ENCODE peak calls at places on chromosomes 7 and 10, in four cellular contexts. Q, L, R and F are unnamed samples.

GRCh38 chr7:49770838-49771237 is 2.6 kb upstream of the VWC2 start:
- DNase-seq in L (no peak), R (no peak), Q (no peak), F (no peak)

GRCh38 chr10:93600861-93601773 is at the start of gene RBP4:
- DNase-seq in R (peak; percentile 78), Q (no peak), L (no peak), F (no peak)

GRCh38 chr7:96794063-96794462 is 84.4 kb upstream of the SEM1 start:
- DNase-seq in R (no peak), Q (no peak), L (no peak), F (no peak)

GRCh38 chr10:79104264-79104954 is 35.6 kb downstream of the ZMIZ1 start:
- DNase-seq in L (no peak), Q (no peak), R (no peak), F (no peak)

GRCh38 chr7:138105216-138105615 is 29.0 kb downstream of the AKR1D1 start:
- DNase-seq in L (no peak), Q (no peak), R (no peak), F (no peak)

GRCh38 chr10:67697646-67698245 is 1.8 kb upstream of the CTNNA3 start:
- DNase-seq in L (no peak), Q (peak; percentile 41), R (peak; percentile 37), F (peak; percentile 22)

GRCh38 chr10:124697837-124698559 is 46.2 kb downstream of the FAM53B start:
- DNase-seq in L (no peak), Q (no peak), R (no peak), F (no peak)

GRCh38 chr7:41134242-41134872 is 568.5 kb downstream of the INHBA start:
- DNase-seq in L (no peak), Q (no peak), R (no peak), F (no peak)

GRCh38 chr10:69801094-69801433 is 642 bp upstream of the COL13A1 start:
- DNase-seq in Q (peak; percentile 60), L (no peak), R (peak; percentile 10), F (peak; percentile 56)

GRCh38 chr10:124245191-124245590 is 151.8 kb upstream of the CHST15 start:
- DNase-seq in R (no peak), L (no peak), Q (no peak), F (no peak)

GRCh38 chr7:105776068-105776790 is 100.2 kb downstream of the ATXN7L1 start:
- DNase-seq in L (peak; percentile 96), Q (peak; percentile 94), R (peak; percentile 90), F (peak; percentile 42)

GRCh38 chr7:142943706-142944268 is 4.5 kb downstream of the LLCFC1 start:
- DNase-seq in R (no peak), Q (no peak), L (no peak), F (no peak)

GRCh38 chr7:13848576-13849527 is 140.6 kb downstream of the ETV1 start:
- DNase-seq in R (no peak), L (no peak), Q (no peak), F (no peak)

GRCh38 chr7:2701832-2702593 is 14.0 kb downstream of the AMZ1 start:
- DNase-seq in Q (no peak), R (no peak), L (no peak), F (no peak)

GRCh38 chr7:159246702-159247480 is 102.2 kb upstream of the VIPR2 start:
- DNase-seq in Q (no peak), R (no peak), L (no peak), F (no peak)
- TF ChIP-seq EZH2 in Q (no peak), R (no peak), L (no peak), F (no peak)

GRCh38 chr10:32877915-32878314 is 80.1 kb downstream of the ITGB1 start:
- DNase-seq in Q (no peak), R (no peak), L (no peak), F (no peak)
- TF ChIP-seq SRF in Q (no peak), R (no peak), L (no peak), F (no peak)

DNA sequence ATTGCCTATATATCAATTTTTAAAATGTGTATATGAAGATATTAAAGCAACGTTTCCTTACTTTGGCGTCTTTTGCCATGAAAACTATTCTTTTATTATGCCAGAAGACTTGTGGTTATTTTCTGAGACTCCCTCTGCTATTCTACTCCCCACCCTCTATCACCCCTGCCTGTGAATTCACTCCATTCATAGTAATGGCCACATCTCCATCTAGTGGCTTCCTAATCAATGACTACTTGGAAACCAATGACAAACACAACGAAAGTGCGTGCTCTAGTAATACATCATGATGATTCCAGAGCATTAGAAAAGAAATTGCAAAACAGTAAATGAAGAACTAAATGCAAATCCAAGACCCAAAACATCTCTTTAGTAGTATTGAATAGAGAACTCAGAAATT is 186.7 kb upstream of the HGF start:
- DNase-seq in R (peak; percentile 39), Q (peak; percentile 47), L (no peak), F (peak; percentile 1)
- TF ChIP-seq FOSL1 in R (no peak), Q (no peak), L (no peak), F (no peak)

GRCh38 chr7:128242661-128243060 is 1.6 kb downstream of the LEP start:
- DNase-seq in R (no peak), L (no peak), Q (no peak), F (no peak)

GRCh38 chr7:128236924-128237586 is 4.0 kb upstream of the LEP start:
- DNase-seq in Q (no peak), L (no peak), R (peak; percentile 56), F (no peak)

GRCh38 chr7:128244861-128245260 is 3.8 kb downstream of the LEP start:
- DNase-seq in R (no peak), Q (no peak), L (no peak), F (no peak)

GRCh38 chr7:128243273-128243672 is 2.2 kb downstream of the LEP start:
- DNase-seq in L (no peak), Q (no peak), R (no peak), F (no peak)

DNA sequence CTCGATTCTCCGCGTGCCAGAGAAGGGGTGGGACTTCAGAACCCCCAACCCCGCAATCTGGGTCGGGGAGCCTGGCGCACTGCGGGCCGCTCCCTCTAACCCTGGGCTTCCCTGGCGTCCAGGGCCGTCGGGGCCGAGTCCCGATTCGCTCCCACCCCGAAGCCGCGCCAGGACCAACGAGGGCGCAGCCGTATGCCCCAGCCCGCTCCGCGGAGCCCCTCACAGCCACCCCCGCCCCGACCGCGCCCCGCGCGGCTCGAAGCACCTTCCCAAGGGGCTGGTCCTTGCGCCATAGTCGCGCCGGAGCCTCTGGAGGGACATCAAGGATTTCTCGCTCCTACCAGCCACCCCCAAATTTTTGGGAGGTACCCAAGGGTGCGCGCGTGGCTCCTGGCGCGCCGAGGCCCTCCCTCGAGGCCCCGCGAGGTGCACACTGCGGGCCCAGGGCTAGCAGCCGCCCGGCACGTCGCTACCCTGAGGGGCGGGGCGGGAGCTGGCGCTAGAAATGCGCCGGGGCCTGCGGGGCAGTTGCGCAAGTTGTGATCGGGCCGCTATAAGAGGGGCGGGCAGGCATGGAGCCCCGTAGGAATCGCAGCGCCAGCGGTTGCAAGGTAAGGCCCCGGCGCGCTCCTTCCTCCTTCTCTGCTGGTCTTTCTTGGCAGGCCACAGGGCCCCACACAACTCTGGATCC is at the start of gene LEP:
- DNase-seq in R (no peak), L (no peak), Q (no peak), F (no peak)
- TF ChIP-seq EZH2 in R (no peak), L (no peak), Q (no peak), F (no peak)

DNA sequence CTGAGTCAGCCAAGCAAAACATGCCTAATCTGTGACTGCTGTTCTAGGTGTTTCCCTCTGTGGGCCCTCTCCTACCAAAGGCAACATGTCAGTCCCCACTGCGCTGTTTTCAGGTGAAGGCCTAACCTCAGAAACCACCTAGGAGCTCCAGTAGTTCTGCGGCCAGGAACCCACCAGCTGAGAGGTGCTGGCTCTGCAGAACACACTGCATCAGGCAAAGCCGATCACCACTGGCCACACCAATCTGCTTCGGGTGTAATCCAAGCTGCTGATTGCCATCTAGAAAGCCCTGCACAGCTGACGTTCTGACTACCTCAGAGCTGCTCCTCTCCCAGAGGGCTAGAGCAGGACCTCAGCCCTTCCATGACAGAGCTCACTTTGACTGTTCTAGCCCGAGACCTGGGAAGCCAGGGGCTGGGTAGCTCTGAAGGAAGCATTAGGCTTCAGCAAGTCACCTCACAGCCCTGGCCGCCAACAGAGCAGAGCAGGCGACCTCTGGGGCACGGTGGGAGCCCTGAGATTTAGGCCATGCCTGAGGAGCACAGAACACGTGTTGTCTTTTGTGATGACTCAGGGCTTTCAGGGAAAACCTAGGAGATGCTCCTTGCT is 14.8 kb downstream of the CAMK2G start:
- DNase-seq in L (no peak), Q (no peak), R (no peak), F (no peak)
- TF ChIP-seq SRF in L (no peak), Q (no peak), R (no peak), F (no peak)

GRCh38 chr7:66054063-66054462 is 21.6 kb upstream of the ASL start:
- DNase-seq in R (no peak), L (no peak), Q (no peak), F (no peak)
- TF ChIP-seq FOSL1 in R (no peak), L (no peak), Q (no peak), F (no peak)

DNA sequence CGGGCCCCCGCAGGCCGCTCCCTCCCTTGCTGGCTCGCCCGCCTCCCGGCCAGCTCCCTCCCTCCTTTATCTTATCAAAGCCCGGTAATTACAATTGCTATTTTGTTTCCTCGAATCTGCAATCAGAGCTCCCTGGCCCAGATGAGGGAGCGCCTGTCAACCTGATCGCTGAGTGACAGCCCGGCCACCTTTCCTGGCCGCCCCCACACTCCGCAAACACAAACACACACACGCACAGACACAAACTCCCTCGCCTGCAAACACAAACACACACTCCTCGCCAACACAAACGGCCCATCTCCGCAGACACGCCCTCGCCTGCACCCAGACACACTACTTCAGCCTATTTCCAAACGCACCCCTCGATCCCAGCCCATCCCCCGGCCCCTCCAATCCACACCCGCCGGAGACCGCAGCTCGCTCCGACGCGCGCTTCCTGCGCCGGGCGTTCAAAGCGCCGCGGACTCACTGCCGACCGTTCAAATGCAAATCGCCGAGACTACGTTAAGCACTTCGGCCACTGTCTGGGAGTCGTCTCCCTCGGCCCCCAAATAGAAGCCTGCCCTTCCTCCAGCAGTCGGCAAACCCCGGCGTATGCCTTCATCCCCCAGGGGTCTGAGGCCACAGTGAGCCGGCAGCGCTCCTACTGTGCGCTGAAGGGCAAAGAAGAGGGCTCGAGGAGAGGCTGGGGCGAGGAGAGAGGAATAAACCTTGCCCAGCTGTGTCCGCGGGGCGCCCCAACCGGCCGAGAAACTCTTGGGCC is 3.0 kb upstream of the FGF8 start:
- DNase-seq in L (no peak), Q (no peak), R (no peak), F (peak; percentile 44)
- TF ChIP-seq EZH2 in L (no peak), Q (no peak), R (no peak), F (no peak)

GRCh38 chr10:115030483-115031200 is 62.5 kb upstream of the ATRNL1 start:
- DNase-seq in R (no peak), Q (no peak), L (no peak), F (peak; percentile 1)

GRCh38 chr10:115029452-115030375 is 63.5 kb upstream of the ATRNL1 start:
- DNase-seq in L (no peak), Q (no peak), R (peak; percentile 18), F (no peak)

GRCh38 chr10:115028419-115028818 is 64.7 kb upstream of the ATRNL1 start:
- DNase-seq in L (no peak), R (no peak), Q (no peak), F (no peak)

DNA sequence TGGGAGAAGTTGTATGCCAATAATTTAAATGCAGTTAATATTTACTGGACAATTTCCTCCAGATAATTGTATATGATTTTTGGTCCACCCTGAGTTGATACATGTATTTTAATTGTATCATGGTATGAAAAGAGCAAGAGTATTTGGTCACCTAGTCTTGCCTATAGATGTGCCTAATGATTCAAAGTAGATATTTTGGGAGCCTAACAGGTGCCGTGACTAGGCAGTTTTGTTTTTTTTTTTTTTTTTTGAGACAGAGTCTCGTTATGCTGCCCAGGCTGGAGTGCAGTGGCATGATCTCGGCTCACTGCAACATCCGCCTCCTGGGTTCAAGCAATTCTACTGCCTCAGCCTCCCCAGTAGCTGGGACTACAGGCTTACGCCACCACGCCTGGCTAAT is 59.3 kb upstream of the ATRNL1 start:
- DNase-seq in L (no peak), R (no peak), Q (no peak), F (no peak)
- TF ChIP-seq SRF in L (no peak), R (no peak), Q (no peak), F (no peak)

GRCh38 chr10:86692664-86693063 is 24.4 kb downstream of the LDB3 start:
- DNase-seq in L (no peak), Q (no peak), R (no peak), F (no peak)
- TF ChIP-seq FOSL1 in L (no peak), Q (no peak), R (no peak), F (no peak)